ENCODE peak calls at places on chromosomes 5 and 9, in six cellular contexts. One of them, this sample, is unnamed.

GRCh38 chr5:9927106-9927505 is 297.0 kb upstream of the TAS2R1 start:
- DNase-seq in body of pancreas: no peak
- DNase-seq in fibroblast of the aortic adventitia: peak
- DNase-seq in HT-29: no peak
- DNase-seq in GM13976: no peak
- DNase-seq in NB4: no peak
- DNase-seq in this sample: peak

GRCh38 chr5:37837101-37838032 is 2.5 kb downstream of the GDNF start:
- DNase-seq in body of pancreas: peak
- DNase-seq in fibroblast of the aortic adventitia: peak
- DNase-seq in HT-29: no peak
- DNase-seq in GM13976: peak
- DNase-seq in NB4: peak
- DNase-seq in this sample: peak

GRCh38 chr5:102811962-102812361 is 56.9 kb downstream of the PAM start:
- DNase-seq in body of pancreas: no peak
- DNase-seq in fibroblast of the aortic adventitia: peak
- DNase-seq in HT-29: peak
- DNase-seq in GM13976: no peak
- DNase-seq in NB4: no peak
- DNase-seq in this sample: peak

GRCh38 chr9:123929177-123929869 is 603 bp downstream of the DENND1A start:
- DNase-seq in body of pancreas: peak
- DNase-seq in fibroblast of the aortic adventitia: no peak
- DNase-seq in HT-29: no peak
- DNase-seq in GM13976: peak
- DNase-seq in NB4: peak
- DNase-seq in this sample: no peak

GRCh38 chr9:121538221-121538620 is 38.6 kb upstream of the GGTA1 start:
- DNase-seq in body of pancreas: no peak
- DNase-seq in fibroblast of the aortic adventitia: no peak
- DNase-seq in HT-29: peak
- DNase-seq in GM13976: no peak
- DNase-seq in NB4: no peak
- DNase-seq in this sample: no peak

GRCh38 chr5:43616535-43616934 is 13.6 kb downstream of the NNT start:
- DNase-seq in body of pancreas: no peak
- DNase-seq in fibroblast of the aortic adventitia: peak
- DNase-seq in HT-29: no peak
- DNase-seq in GM13976: no peak
- DNase-seq in NB4: no peak
- DNase-seq in this sample: no peak

GRCh38 chr9:5013379-5013778 is 28.3 kb downstream of the JAK2 start:
- DNase-seq in body of pancreas: no peak
- DNase-seq in fibroblast of the aortic adventitia: peak
- DNase-seq in HT-29: no peak
- DNase-seq in GM13976: no peak
- DNase-seq in NB4: no peak
- DNase-seq in this sample: no peak

GRCh38 chr5:149605354-149605997 is 24.2 kb downstream of the ARHGEF37 start:
- DNase-seq in body of pancreas: no peak
- DNase-seq in fibroblast of the aortic adventitia: no peak
- DNase-seq in HT-29: no peak
- DNase-seq in GM13976: no peak
- DNase-seq in NB4: no peak
- DNase-seq in this sample: no peak

GRCh38 chr5:2797160-2797559 is 45.7 kb upstream of the IRX2 start:
- DNase-seq in body of pancreas: no peak
- DNase-seq in fibroblast of the aortic adventitia: no peak
- DNase-seq in HT-29: no peak
- DNase-seq in GM13976: no peak
- DNase-seq in NB4: no peak
- DNase-seq in this sample: no peak

This sample was measured in astrocyte.